ENCODE peak calls at places on chromosomes 11 and 22, in seven cellular contexts. N is GM13977, L is AG04450, C is OCI-LY7, H is heart right ventricle, J is astrocyte of the cerebellum, Y is A549. S is an unnamed sample.

GRCh38 chr11:32366671-32367070 is 68.7 kb downstream of the WT1 start:
- DNase-seq in N (no peak), L (no peak), C (no peak), H (no peak), J (peak; percentile 71), Y (no peak), S (no peak)

GRCh38 chr11:125583496-125583895 is 9.2 kb upstream of the STT3A start:
- DNase-seq in N (no peak), L (no peak), C (no peak), H (no peak), J (no peak), Y (no peak), S (no peak)

GRCh38 chr22:22410121-22410520 is 98.4 kb downstream of the ZNF280B start:
- DNase-seq in N (no peak), L (no peak), C (peak; percentile 92), H (peak; percentile 70), J (no peak), Y (no peak), S (no peak)

GRCh38 chr11:1573847-1574255 is 1.8 kb upstream of the DUSP8 start:
- DNase-seq in N (peak; percentile 35), L (no peak), C (no peak), H (no peak), J (no peak), Y (peak; percentile 71), S (no peak)

GRCh38 chr22:42217019-42217751 is 53.3 kb downstream of the TCF20 start:
- DNase-seq in N (peak; percentile 42), L (no peak), C (no peak), H (no peak), J (no peak), Y (peak; percentile 1), S (no peak)

GRCh38 chr11:86608251-86608799 is 64.1 kb downstream of the ME3 start:
- DNase-seq in N (peak; percentile 50), L (peak; percentile 57), C (peak; percentile 47), H (peak; percentile 73), J (peak; percentile 66), Y (peak; percentile 84), S (no peak)

GRCh38 chr11:134764966-134765365 is 352.9 kb upstream of the B3GAT1 start:
- DNase-seq in N (no peak), L (no peak), C (no peak), H (no peak), J (no peak), Y (no peak), S (no peak)

GRCh38 chr11:110128161-110128560 is 35.0 kb downstream of the ZC3H12C start:
- DNase-seq in N (no peak), L (no peak), C (no peak), H (no peak), J (peak; percentile 44), Y (no peak), S (no peak)

GRCh38 chr11:130561441-130561881 is 113.0 kb downstream of the ADAMTS15 start:
- DNase-seq in N (no peak), L (no peak), C (no peak), H (no peak), J (no peak), Y (no peak), S (no peak)

GRCh38 chr22:30338802-30339201 is 12.1 kb upstream of the TBC1D10A start:
- DNase-seq in N (no peak), L (no peak), C (no peak), H (no peak), J (no peak), Y (no peak), S (no peak)

GRCh38 chr22:38614331-38615122 is 41.7 kb downstream of the FAM227A start:
- DNase-seq in N (peak; percentile 48), L (no peak), C (no peak), H (peak; percentile 28), J (no peak), Y (peak; percentile 12), S (no peak)

GRCh38 chr22:46042786-46043185 is 65.8 kb upstream of the WNT7B start:
- DNase-seq in N (no peak), L (no peak), C (no peak), H (no peak), J (no peak), Y (no peak), S (no peak)

GRCh38 chr22:39117585-39118191 is 20.6 kb downstream of the APOBEC3H start:
- DNase-seq in N (peak; percentile 78), L (no peak), C (peak; percentile 84), H (peak; percentile 32), J (peak; percentile 26), Y (peak; percentile 55), S (no peak)

GRCh38 chr11:36361901-36362391 is 65.9 kb downstream of the PRR5L start:
- DNase-seq in N (no peak), L (peak; percentile 68), C (no peak), H (no peak), J (peak; percentile 58), Y (peak; percentile 65), S (no peak)

GRCh38 chr22:38403806-38404205 is 51.2 kb downstream of the KCNJ4 start:
- DNase-seq in N (peak; percentile 4), L (no peak), C (no peak), H (no peak), J (no peak), Y (no peak), S (no peak)

GRCh38 chr11:78189851-78190250 is 1.1 kb downstream of the USP35 start:
- DNase-seq in N (no peak), L (no peak), C (peak; percentile 39), H (no peak), J (no peak), Y (no peak), S (no peak)

GRCh38 chr11:17012712-17013547 is 1.3 kb downstream of the PLEKHA7 start:
- DNase-seq in N (no peak), L (no peak), C (no peak), H (peak; percentile 50), J (peak; percentile 13), Y (peak; percentile 91), S (no peak)

GRCh38 chr11:82996966-82997606 is 74.6 kb downstream of the RAB30 start:
- DNase-seq in N (peak; percentile 65), L (no peak), C (peak; percentile 52), H (no peak), J (no peak), Y (no peak), S (no peak)

GRCh38 chr11:130217133-130217631 is 57.6 kb downstream of the ST14 start:
- DNase-seq in N (no peak), L (no peak), C (no peak), H (no peak), J (no peak), Y (no peak), S (no peak)

GRCh38 chr11:96159968-96160367 is 183.0 kb downstream of the MAML2 start:
- DNase-seq in N (no peak), L (no peak), C (no peak), H (no peak), J (no peak), Y (no peak), S (no peak)

GRCh38 chr11:60995798-60996197 is 24.3 kb downstream of the CD6 start:
- DNase-seq in N (no peak), L (no peak), C (no peak), H (peak; percentile 38), J (no peak), Y (no peak), S (no peak)

GRCh38 chr11:61004841-61005240 is 33.4 kb downstream of the CD6 start:
- DNase-seq in N (no peak), L (no peak), C (no peak), H (no peak), J (no peak), Y (no peak), S (no peak)

GRCh38 chr11:61002598-61002997 is 31.1 kb downstream of the CD6 start:
- DNase-seq in N (no peak), L (no peak), C (no peak), H (no peak), J (no peak), Y (no peak), S (no peak)

GRCh38 chr11:61004037-61004641 is 32.7 kb downstream of the CD6 start:
- DNase-seq in N (no peak), L (no peak), C (no peak), H (no peak), J (peak; percentile 80), Y (no peak), S (no peak)

GRCh38 chr11:61000426-61000825 is 28.9 kb downstream of the CD6 start:
- DNase-seq in N (no peak), L (no peak), C (no peak), H (no peak), J (no peak), Y (no peak), S (no peak)
- TF ChIP-seq CTCF in N (no peak), L (no peak), C (no peak), H (no peak), J (no peak), Y (no peak), S (no peak)

DNA sequence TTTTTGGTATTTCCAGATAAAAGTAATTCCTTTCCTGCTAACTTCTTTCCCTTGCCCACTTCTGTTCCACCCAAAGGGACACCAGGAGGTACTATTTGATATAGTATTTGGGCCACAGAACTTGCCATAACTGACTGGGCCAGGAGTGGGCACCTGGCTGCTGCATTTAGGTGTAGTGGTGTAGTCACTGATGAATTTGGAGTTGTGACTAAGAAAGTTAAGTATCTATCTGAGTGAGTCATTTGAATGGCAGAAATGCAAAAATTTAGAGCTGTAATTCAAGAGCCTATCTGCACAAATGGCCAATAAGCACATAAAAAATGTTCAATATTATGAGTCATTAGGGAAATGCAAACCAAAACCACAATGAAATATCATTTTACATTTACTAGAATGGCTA is 14.8 kb downstream of the GLYATL2 start:
- DNase-seq in N (no peak), L (peak; percentile 13), C (no peak), H (no peak), J (peak; percentile 68), Y (no peak), S (no peak)
- TF ChIP-seq CTCF in N (no peak), L (no peak), C (no peak), H (no peak), J (peak; percentile 8), Y (no peak), S (no peak)

DNA sequence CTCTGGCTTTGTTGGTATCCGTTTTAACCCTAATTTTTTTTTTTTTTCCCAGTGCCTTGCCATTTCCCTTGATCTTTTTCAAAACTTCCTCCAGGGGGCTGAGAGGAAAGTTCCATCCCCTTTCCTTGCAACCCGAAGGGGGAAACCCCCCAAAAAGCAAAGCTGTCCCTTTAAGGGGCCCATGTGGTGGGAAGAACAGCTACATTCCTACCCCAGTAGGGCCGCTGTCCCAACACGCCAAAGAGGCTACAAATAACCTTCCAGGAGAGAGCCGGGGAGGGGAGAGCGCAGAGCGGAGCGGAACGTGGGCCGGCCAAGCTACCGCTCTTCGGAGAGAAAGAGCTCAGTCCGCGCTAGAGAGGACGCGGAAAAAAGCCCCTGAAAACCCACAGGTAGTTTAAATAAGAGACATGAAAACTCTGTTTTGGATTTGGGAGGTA is 1.7 kb downstream of the LRP4 start:
- DNase-seq in N (peak; percentile 68), L (no peak), C (no peak), H (peak; percentile 73), J (peak; percentile 49), Y (peak; percentile 66), S (no peak)
- TF ChIP-seq CTCF in N (no peak), L (peak; percentile 48), C (peak; percentile 25), H (no peak), J (peak; percentile 52), Y (no peak), S (peak; percentile 6)

DNA sequence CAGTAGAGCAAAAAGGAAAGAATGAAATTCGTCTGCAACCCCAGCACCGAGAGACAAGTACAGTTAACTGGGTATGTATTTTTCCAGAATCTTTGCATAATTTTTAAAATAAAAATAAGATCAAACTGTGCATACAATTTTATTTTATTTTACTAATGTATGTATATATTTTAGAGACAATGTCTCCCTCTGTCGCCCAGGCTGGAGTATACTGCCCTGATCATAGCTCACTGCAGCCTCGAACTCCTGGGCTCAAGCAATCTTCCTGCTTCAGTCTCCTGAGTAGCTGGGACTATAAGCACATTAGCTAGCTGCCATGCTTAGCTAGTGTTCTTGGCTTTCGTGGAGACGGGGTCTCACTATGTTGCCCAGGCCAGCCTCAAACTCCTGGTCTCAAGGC is 18.8 kb upstream of the DRD2 start:
- DNase-seq in N (no peak), L (no peak), C (no peak), H (no peak), J (no peak), Y (peak; percentile 1), S (no peak)
- TF ChIP-seq CTCF in N (no peak), L (peak; percentile 32), C (no peak), H (no peak), J (no peak), Y (no peak), S (no peak)

S was measured in D721Med.